ENCODE peak calls at places on chromosomes 7 and 10, in ten cellular contexts. S is fibroblast of pulmonary artery, A is astrocyte, Y is fibroblast of lung, J is uterus, D is lower lobe of right lung, P is adrenal gland, O is spleen, U is bronchial epithelial cell, Z is epithelial cell of esophagus. G is an unnamed sample.

GRCh38 chr7:103718482-103719415 is 270.7 kb downstream of the RELN start:
- DNase-seq in D (no peak), O (no peak), A (peak), P (no peak), U (peak), Z (peak), J (no peak), S (peak), Y (peak), G (no peak)

GRCh38 chr10:15718495-15719061 is 1.1 kb downstream of the ITGA8 start:
- DNase-seq in P (no peak), J (no peak), D (no peak), A (no peak), O (no peak), U (no peak), Y (no peak), Z (no peak), S (no peak), G (no peak)

GRCh38 chr10:132985546-132985900 is 43.2 kb upstream of the CFAP46 start:
- DNase-seq in Y (no peak), S (no peak), A (no peak), O (peak), P (no peak), D (peak), J (no peak), U (no peak), Z (no peak), G (no peak)

GRCh38 chr7:14761506-14762296 is 140.8 kb downstream of the DGKB start:
- DNase-seq in Y (peak), J (peak), D (no peak), Z (peak), U (peak), O (no peak), S (peak), P (peak), A (peak), G (peak)

GRCh38 chr10:13206546-13207443 is 27.4 kb downstream of the UCMA start:
- DNase-seq in S (peak), J (no peak), Y (peak), O (no peak), U (peak), P (peak), A (peak), D (no peak), Z (peak), G (no peak)

GRCh38 chr7:101956130-101956529 is 138.7 kb downstream of the CUX1 start:
- DNase-seq in D (no peak), Y (no peak), Z (no peak), A (no peak), S (no peak), J (no peak), P (no peak), U (no peak), O (no peak), G (no peak)

GRCh38 chr10:24574161-24574560 is 149.5 kb downstream of the ARHGAP21 start:
- DNase-seq in J (no peak), O (peak), U (no peak), D (no peak), P (no peak), Y (no peak), A (no peak), S (no peak), Z (no peak), G (no peak)

GRCh38 chr10:129956902-129957673 is 7.0 kb downstream of the EBF3 start:
- DNase-seq in S (peak), U (no peak), O (peak), Y (no peak), Z (no peak), J (no peak), P (no peak), D (no peak), A (no peak), G (no peak)

GRCh38 chr7:24965831-24966708 is 13.9 kb downstream of the OSBPL3 start:
- DNase-seq in Z (peak), O (no peak), D (peak), Y (peak), J (no peak), U (peak), A (peak), P (no peak), S (no peak), G (no peak)

GRCh38 chr10:4264466-4264865 is 479.5 kb upstream of the KLF6 start:
- DNase-seq in O (no peak), Z (no peak), J (no peak), P (no peak), U (no peak), D (no peak), Y (no peak), A (no peak), S (no peak), G (no peak)

GRCh38 chr10:121579656-121580055 is 18.6 kb downstream of the FGFR2 start:
- DNase-seq in U (peak), D (no peak), A (no peak), J (no peak), Y (peak), Z (peak), P (no peak), O (no peak), S (no peak), G (no peak)

GRCh38 chr7:832292-832967 is at the start of gene SUN1:
- DNase-seq in J (peak), P (peak), A (peak), Z (peak), Y (peak), D (no peak), O (peak), S (peak), U (peak), G (no peak)

GRCh38 chr7:135342887-135343286 is 109.2 kb downstream of the STRA8 start:
- DNase-seq in Y (no peak), U (no peak), Z (peak), D (no peak), J (no peak), O (no peak), A (no peak), S (no peak), P (no peak), G (no peak)

GRCh38 chr10:72753760-72754231 is 61.9 kb downstream of the MCU start:
- DNase-seq in Y (no peak), O (no peak), Z (no peak), A (no peak), U (no peak), J (no peak), S (no peak), P (no peak), D (no peak), G (no peak)

GRCh38 chr10:119341236-119342016 is 134.1 kb downstream of the GRK5 start:
- DNase-seq in U (peak), Y (peak), D (no peak), A (peak), Z (peak), O (peak), P (peak), J (peak), S (peak), G (no peak)

GRCh38 chr10:93081296-93081695 is 7.6 kb downstream of the CYP26A1 start:
- DNase-seq in U (no peak), S (no peak), Z (no peak), O (peak), Y (no peak), J (no peak), P (no peak), D (no peak), A (no peak), G (no peak)

GRCh38 chr10:33056828-33057227 is 98.8 kb upstream of the ITGB1 start:
- DNase-seq in U (no peak), D (no peak), O (no peak), Z (no peak), P (no peak), Y (no peak), J (no peak), S (no peak), A (no peak), G (no peak)

GRCh38 chr7:107697246-107698044 is 36.8 kb downstream of the SLC26A4 start:
- DNase-seq in S (no peak), J (no peak), O (no peak), Y (no peak), A (no peak), P (no peak), D (no peak), U (no peak), Z (no peak), G (no peak)

GRCh38 chr10:34727595-34728033 is 87.5 kb downstream of the PARD3 start:
- DNase-seq in J (peak), Y (no peak), D (peak), P (no peak), A (peak), O (no peak), S (peak), U (peak), Z (peak), G (no peak)

GRCh38 chr7:867001-867405 is 9.4 kb upstream of the GET4 start:
- DNase-seq in D (no peak), A (peak), S (peak), U (no peak), Z (no peak), P (peak), O (peak), Y (peak), J (peak), G (no peak)

GRCh38 chr10:71222541-71223364 is 10.4 kb downstream of the UNC5B start:
- DNase-seq in J (no peak), D (no peak), S (no peak), U (peak), P (no peak), Z (no peak), Y (peak), O (peak), A (peak), G (no peak)

GRCh38 chr10:101066146-101066889 is 4.5 kb downstream of the KAZALD1 start:
- DNase-seq in Y (peak), O (peak), J (peak), P (peak), A (no peak), D (peak), S (peak), Z (peak), U (peak), G (no peak)

GRCh38 chr7:40780431-40780830 is 645.6 kb downstream of the SUGCT start:
- DNase-seq in O (no peak), P (no peak), A (peak), S (no peak), D (no peak), J (no peak), U (no peak), Z (no peak), Y (peak), G (no peak)

GRCh38 chr10:46323176-46323575 is 36.4 kb downstream of the ANTXRL start:
- DNase-seq in O (no peak), J (no peak), U (no peak), Z (no peak), Y (no peak), S (no peak), D (no peak), P (no peak), A (no peak), G (no peak)

GRCh38 chr10:68697106-68697505 is 23.9 kb upstream of the CCAR1 start:
- DNase-seq in U (no peak), S (no peak), Z (no peak), D (no peak), Y (no peak), O (no peak), P (no peak), J (no peak), A (no peak), G (no peak)

DNA sequence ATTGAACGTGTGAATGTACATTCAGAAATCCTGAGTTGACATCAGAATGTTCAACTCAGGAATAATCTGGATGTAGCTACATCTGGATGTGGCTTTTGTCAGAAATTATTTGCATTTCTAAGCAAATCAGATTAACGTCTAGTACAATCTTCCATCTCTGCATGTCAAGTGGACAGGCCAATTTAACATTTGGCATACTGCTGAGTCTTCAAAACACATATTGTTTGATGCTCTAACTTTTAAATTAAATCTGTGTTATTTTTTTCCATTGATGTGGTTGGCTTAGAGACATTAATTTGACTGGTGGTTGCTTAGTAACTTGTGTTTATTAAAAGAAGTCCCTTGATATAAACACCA is 3.4 kb downstream of the STAMBPL1 start:
- DNase-seq in J (no peak), P (no peak), U (no peak), Y (peak), S (no peak), O (no peak), A (no peak), Z (no peak), D (no peak), G (no peak)
- H3K4me3 ChIP-seq in J (no peak), P (no peak), U (no peak), Y (no peak), S (no peak), O (no peak), A (peak), Z (no peak), D (no peak), G (no peak)

DNA sequence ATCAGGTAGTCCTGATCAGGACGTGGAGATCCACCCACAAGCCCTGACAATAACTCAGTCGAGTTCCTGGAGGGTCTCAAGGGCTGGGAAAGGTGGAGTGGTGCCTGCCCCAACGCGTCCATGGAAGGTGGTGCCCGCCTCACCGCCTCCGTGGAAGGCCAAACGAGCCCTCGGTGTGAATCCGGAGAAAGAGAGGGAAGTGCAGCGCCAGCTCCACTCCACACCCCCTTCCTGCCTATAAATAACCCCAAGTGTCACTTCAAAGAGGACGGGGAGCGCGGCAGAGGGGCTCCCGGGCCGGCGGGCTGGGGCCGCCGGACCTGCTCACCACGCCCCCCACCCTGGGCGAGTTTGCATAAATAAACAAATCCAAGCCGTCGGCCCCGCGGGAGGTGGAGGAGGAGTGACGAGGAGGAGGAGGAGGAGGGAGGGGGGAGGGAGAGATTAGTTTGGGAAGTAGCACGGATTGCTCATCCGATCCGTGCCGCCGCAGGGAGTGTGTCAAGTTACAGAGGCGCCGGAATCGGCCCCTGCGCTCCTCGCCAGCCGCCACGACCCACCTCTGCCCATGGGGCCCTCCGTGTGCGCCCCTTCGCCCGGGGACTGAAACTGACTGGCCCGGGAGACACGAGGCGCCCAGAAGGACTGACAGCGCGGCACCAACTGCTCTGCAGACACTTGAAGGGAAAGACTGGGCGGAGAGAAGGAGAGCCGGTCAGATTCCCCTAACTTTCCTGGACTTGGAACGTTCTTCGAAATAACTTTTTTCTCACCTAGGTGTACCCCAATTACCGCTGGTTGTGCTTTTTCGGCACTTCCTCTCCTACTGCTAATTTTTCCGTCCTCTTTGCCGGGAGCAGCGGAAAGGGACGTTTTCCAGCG is at the start of gene COL13A1:
- DNase-seq in P (peak), S (peak), D (peak), O (peak), A (peak), J (peak), Y (peak), Z (peak), U (peak), G (no peak)
- TF ChIP-seq CTCF in P (no peak), S (no peak), D (no peak), O (no peak), A (no peak), J (no peak), Y (no peak), Z (no peak), U (no peak), G (no peak)

DNA sequence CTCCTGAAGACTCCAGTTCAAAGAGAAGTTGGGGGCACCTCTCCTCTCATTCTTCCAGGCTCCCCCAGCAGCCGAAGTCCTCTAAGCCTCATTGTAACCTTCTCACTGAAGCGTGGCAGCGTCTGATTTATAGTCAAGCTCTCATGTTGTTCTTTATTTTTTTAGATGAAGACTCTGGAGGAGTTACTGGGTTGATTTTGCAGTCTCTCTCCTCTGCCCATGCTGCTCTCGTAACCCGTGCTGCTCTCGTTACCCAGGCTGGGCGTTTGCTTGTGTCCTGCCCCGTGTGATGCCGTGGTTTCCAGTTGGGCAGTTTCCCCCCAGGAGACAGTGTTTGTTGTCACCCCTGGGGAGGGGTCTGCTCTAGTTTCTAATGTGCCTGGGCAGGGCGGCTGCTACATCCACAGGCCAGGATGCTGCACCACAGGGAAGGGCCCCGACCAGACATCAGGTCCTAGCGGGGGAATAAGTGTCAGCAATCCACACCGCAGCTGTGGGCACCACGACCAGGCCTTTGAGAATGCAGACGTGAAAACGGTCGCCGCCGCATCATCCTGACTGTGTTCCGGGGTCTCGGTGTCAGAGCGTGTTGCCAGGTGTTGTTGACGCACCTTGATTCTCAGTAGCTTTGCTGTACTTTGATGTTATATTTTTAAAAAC is 65.3 kb downstream of the WDR37 start:
- DNase-seq in Z (no peak), D (no peak), O (no peak), A (no peak), U (no peak), Y (no peak), J (no peak), S (no peak), P (no peak), G (no peak)
- H3K4me3 ChIP-seq in Z (no peak), D (no peak), O (no peak), A (no peak), U (no peak), Y (no peak), J (no peak), S (no peak), P (no peak), G (no peak)

DNA sequence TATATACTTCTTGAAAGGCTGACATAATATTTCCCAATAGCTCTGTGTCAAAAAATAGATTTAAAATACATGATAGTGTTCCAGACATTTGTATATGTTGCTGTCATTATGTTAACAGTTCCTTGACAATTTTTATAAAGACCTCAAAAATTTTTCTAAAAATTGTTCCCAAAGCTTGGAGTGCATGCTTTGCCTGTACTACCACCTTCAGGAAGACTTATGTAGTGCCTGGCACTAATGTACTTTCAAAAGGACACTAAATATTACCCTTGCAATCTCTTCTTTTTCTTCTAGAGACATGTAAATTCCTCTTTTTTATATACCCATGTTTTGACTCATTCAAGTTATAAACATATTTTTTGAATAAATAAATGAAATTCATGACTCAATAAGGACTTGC is 48.0 kb upstream of the SP8 start:
- DNase-seq in S (no peak), Z (peak), D (no peak), O (no peak), J (no peak), Y (no peak), A (no peak), P (no peak), U (peak), G (no peak)
- TF ChIP-seq CTCF in S (no peak), Z (peak), D (peak), O (no peak), J (no peak), Y (no peak), A (peak), P (peak), U (peak), G (no peak)

GRCh38 chr7:37832194-37832593 is 16.2 kb upstream of the NME8 start:
- DNase-seq in Z (peak), A (no peak), S (peak), P (peak), D (peak), J (peak), Y (peak), O (peak), U (peak), G (no peak)

GRCh38 chr7:37833818-37834146 is 14.6 kb upstream of the NME8 start:
- DNase-seq in O (no peak), Y (no peak), Z (no peak), D (no peak), P (no peak), U (no peak), S (no peak), J (no peak), A (no peak), G (no peak)

GRCh38 chr7:37831214-37831613 is 17.2 kb upstream of the NME8 start:
- DNase-seq in A (no peak), J (no peak), D (no peak), O (no peak), Y (no peak), S (no peak), P (no peak), U (no peak), Z (no peak), G (no peak)

DNA sequence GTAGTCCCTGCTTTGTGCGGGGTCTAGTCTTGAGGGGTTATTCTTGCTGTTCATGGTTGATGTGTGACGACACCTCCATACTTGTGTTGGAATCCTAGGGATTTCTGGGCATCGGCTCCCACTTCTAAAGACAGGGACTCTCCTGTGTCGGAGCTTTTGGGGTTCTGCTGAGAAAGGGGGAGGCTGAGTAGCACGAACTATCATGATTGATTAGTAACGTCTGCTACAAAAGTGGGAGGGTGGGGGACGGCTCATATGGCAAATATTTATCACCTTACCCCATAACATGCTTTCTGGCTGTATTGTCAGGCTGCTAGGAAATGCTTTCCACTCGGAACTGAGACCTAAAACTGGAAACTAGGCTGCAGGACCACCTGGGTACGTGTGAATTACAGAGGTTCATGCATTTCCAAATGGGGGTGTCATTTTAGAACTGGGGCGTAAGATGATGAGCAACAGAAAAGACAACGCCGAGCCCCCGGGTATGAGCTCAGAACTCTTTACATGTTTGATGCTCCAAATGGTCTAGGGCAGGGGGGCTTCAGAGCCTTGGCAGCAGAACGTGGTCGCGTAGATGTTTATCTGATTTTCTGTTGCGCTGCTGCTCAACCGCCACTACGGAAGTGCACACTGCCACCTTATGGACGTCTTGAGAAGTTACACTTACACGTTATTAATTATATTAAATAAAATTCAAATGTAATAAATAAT is 15.1 kb upstream of the NME8 start:
- DNase-seq in A (peak), Y (peak), D (peak), S (peak), O (peak), U (peak), Z (peak), J (peak), P (peak), G (no peak)
- H3K4me3 ChIP-seq in A (peak), Y (peak), D (peak), S (peak), O (no peak), U (no peak), Z (no peak), J (peak), P (no peak), G (peak)

G was measured in AG04449.